ENCODE peak calls at places on chromosome 10, in nine cellular contexts. V is H1; P is BJ; Y is colonic mucosa; K is prostate gland; I is testis; N is CD8-positive, alpha-beta T cell; R is HFF-Myc; A is HCT116. G is an unnamed sample.

GRCh38 chr10:114499630-114500190 is 95.4 kb upstream of the AFAP1L2 start:
- DNase-seq in V (no peak), P (no peak), Y (peak), K (peak), I (no peak), N (peak), R (no peak), A (no peak), G (no peak)

GRCh38 chr10:125064681-125065492 is 95.5 kb downstream of the CTBP2 start:
- DNase-seq in V (no peak), P (peak), Y (peak), K (peak), I (no peak), N (no peak), R (no peak), A (peak), G (peak)

GRCh38 chr10:86684305-86684704 is 16.0 kb downstream of the LDB3 start:
- DNase-seq in V (peak), P (peak), Y (no peak), K (no peak), I (peak), N (no peak), R (no peak), A (no peak), G (no peak)

GRCh38 chr10:96390460-96390864 is 31.7 kb upstream of the OPALIN start:
- DNase-seq in V (no peak), P (no peak), Y (no peak), K (peak), I (no peak), N (no peak), R (no peak), A (no peak), G (no peak)

GRCh38 chr10:132876131-132876860 is 66.1 kb downstream of the CFAP46 start:
- DNase-seq in V (no peak), P (no peak), Y (no peak), K (no peak), I (no peak), N (no peak), R (no peak), A (no peak), G (no peak)

GRCh38 chr10:117781216-117781836 is 238.8 kb downstream of the EMX2 start:
- DNase-seq in V (no peak), P (no peak), Y (no peak), K (no peak), I (no peak), N (no peak), R (no peak), A (no peak), G (no peak)

GRCh38 chr10:90605506-90605905 is 252.3 kb downstream of the HTR7 start:
- DNase-seq in V (no peak), P (no peak), Y (no peak), K (no peak), I (no peak), N (no peak), R (no peak), A (no peak), G (no peak)

GRCh38 chr10:47222461-47222860 is 77.5 kb upstream of the GDF10 start:
- DNase-seq in V (no peak), P (no peak), Y (no peak), K (no peak), I (no peak), N (no peak), R (no peak), A (no peak), G (no peak)

GRCh38 chr10:1668347-1668746 is 69.0 kb downstream of the ADARB2 start:
- DNase-seq in V (no peak), P (no peak), Y (no peak), K (no peak), I (no peak), N (no peak), R (no peak), A (no peak), G (no peak)

GRCh38 chr10:75407716-75408511 is 6.3 kb upstream of the ZNF503 start:
- DNase-seq in V (no peak), P (no peak), Y (peak), K (peak), I (peak), N (no peak), R (no peak), A (no peak), G (peak)

GRCh38 chr10:31622993-31623392 is 304.0 kb downstream of the ZEB1 start:
- DNase-seq in V (no peak), P (peak), Y (no peak), K (no peak), I (no peak), N (no peak), R (peak), A (no peak), G (peak)

GRCh38 chr10:15931376-15931775 is 71.1 kb upstream of the MINDY3 start:
- DNase-seq in V (no peak), P (no peak), Y (no peak), K (no peak), I (no peak), N (no peak), R (no peak), A (no peak), G (no peak)

GRCh38 chr10:97596101-97597055 is 6.9 kb downstream of the C10orf62 start:
- DNase-seq in V (no peak), P (peak), Y (no peak), K (peak), I (peak), N (no peak), R (peak), A (peak), G (peak)

DNA sequence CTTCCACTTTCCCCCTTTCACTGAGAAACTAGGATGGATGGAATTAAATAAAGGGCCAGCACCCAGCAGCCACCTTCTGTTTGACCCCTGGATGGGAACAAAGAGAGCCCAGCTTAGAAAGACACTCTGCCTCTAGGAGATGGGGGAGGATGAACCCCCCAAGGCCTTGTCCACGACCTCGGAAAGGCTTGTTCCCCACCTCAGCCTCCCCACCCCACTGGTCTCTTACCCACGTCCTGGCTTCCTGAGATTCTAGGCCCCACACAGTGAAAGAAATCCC is 9.7 kb downstream of the ITPRIP start:
- DNase-seq in V (no peak), P (no peak), Y (no peak), K (no peak), I (no peak), N (no peak), R (no peak), A (no peak), G (no peak)
- H3K4me3 ChIP-seq in V (peak), P (peak), Y (no peak), K (no peak), I (no peak), N (peak), R (peak), A (peak), G (peak)

GRCh38 chr10:58102897-58103296 is 164.8 kb downstream of the IPMK start:
- DNase-seq in V (no peak), P (no peak), Y (no peak), K (no peak), I (no peak), N (no peak), R (no peak), A (no peak), G (no peak)

GRCh38 chr10:58101682-58102081 is 166.0 kb downstream of the IPMK start:
- DNase-seq in V (no peak), P (no peak), Y (no peak), K (no peak), I (no peak), N (no peak), R (no peak), A (no peak), G (no peak)

GRCh38 chr10:58106211-58107035 is 161.3 kb downstream of the IPMK start:
- DNase-seq in V (no peak), P (no peak), Y (no peak), K (no peak), I (peak), N (no peak), R (no peak), A (no peak), G (no peak)

GRCh38 chr10:58107506-58107905 is 160.2 kb downstream of the IPMK start:
- DNase-seq in V (no peak), P (peak), Y (no peak), K (no peak), I (no peak), N (no peak), R (peak), A (no peak), G (peak)

DNA sequence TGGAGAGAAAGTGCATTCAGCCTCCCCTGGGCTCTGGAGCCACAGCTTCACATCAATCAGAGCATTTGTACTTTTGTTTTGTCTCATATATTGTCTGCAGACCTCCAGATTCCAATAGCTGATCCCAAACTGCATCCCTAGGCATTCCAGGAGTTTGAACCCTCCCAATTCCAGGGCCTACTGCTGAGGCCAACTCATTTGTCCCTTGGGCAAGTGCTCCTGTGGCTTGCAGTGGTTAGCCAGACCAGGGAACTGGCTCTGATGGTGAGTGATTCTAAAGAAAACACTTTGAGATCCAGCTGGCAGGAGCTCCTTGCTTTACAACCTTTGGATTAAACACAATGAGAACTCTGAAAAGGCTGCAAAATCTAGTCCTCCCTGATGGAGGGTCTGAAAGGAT is 163.3 kb downstream of the IPMK start:
- DNase-seq in V (no peak), P (no peak), Y (no peak), K (no peak), I (no peak), N (no peak), R (no peak), A (no peak), G (peak)
- TF ChIP-seq CTCF in V (no peak), P (no peak), Y (no peak), K (no peak), I (no peak), N (no peak), R (no peak), A (no peak), G (no peak)

GRCh38 chr10:110533149-110533548 is 34.3 kb upstream of the SMC3 start:
- DNase-seq in V (no peak), P (no peak), Y (no peak), K (no peak), I (no peak), N (peak), R (no peak), A (no peak), G (no peak)

GRCh38 chr10:110534571-110534970 is 32.9 kb upstream of the SMC3 start:
- DNase-seq in V (no peak), P (no peak), Y (no peak), K (no peak), I (no peak), N (no peak), R (no peak), A (no peak), G (no peak)

GRCh38 chr10:110540038-110540437 is 27.5 kb upstream of the SMC3 start:
- DNase-seq in V (no peak), P (no peak), Y (no peak), K (no peak), I (no peak), N (no peak), R (no peak), A (no peak), G (no peak)

GRCh38 chr10:110531687-110532086 is 34.0 kb downstream of the DUSP5 start:
- DNase-seq in V (no peak), P (no peak), Y (no peak), K (no peak), I (no peak), N (peak), R (no peak), A (no peak), G (no peak)

GRCh38 chr10:110535958-110536891 is 31.3 kb upstream of the SMC3 start:
- DNase-seq in V (no peak), P (no peak), Y (no peak), K (no peak), I (no peak), N (peak), R (no peak), A (no peak), G (peak)
- H3K4me3 ChIP-seq in V (no peak), P (no peak), Y (no peak), K (no peak), I (no peak), N (no peak), R (no peak), A (peak), G (no peak)

DNA sequence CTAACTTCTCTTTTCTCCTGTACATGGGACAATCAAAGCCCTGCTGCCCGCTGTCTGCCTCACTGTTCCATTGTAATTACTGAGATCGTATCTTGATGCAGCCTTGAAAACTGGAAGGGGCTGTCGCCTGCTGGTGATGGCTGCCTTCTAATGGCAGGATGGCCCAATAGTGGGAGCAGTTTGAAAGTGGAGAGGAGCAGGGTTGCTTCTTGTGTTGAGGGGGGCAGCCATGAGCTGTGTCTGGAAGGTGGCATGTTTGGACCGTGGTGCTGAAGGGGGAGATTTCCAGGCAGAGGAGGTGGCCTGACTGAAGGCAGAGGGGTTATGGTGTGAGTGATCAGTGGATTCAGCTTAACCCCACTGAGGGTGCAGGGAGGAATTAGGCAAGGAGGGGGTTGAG is 8.1 kb downstream of the WDFY4 start:
- DNase-seq in V (no peak), P (no peak), Y (no peak), K (no peak), I (no peak), N (no peak), R (no peak), A (no peak), G (no peak)
- TF ChIP-seq CTCF in V (no peak), P (no peak), Y (no peak), K (no peak), I (no peak), N (no peak), R (no peak), A (no peak), G (no peak)

DNA sequence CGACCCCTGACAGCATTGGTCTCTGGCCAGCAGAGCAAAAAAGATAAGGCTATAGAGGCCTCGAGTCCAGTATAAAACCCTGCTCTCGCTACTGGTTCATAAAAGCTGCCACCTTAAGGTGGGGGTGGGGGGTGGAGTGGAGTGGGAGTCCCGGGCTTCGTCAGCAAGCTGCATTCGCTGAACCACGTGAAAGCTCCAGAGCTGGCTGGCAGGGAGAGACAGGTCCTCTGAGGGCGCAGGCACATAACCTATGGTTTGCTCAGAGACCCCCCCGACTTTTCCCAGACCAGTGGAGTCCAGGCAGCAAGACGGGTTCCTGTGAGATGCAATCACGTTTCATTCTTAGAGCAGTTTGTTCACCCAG is 1.4 kb downstream of the KAZALD1 start:
- DNase-seq in V (no peak), P (no peak), Y (no peak), K (no peak), I (no peak), N (no peak), R (no peak), A (no peak), G (no peak)
- H3K4me3 ChIP-seq in V (peak), P (no peak), Y (peak), K (no peak), I (peak), N (no peak), R (peak), A (peak), G (peak)

DNA sequence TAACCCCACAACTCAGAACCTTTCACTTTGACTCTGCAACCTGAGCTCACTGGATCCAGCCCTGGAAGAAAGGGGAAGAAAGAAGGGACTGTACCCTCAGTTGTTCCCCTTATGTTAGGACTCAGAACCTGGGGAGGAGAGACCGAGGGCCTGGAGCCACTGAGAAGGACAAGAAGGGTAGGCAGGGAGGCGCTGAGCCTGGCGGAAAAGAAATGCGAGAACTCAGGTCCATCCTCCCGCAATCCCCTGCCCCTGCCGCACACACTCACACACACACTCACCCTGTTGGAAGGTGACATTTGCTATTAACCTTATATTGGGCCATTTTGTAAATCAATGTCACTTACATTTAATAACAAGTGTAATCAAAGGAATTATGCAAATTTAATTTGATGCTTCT is 99.8 kb upstream of the PAX2 start:
- DNase-seq in V (no peak), P (no peak), Y (no peak), K (no peak), I (no peak), N (no peak), R (no peak), A (no peak), G (no peak)
- TF ChIP-seq CTCF in V (no peak), P (no peak), Y (no peak), K (no peak), I (no peak), N (no peak), R (no peak), A (no peak), G (no peak)

G was measured in fibroblast of mammary gland.